ENCODE peak calls at places on chromosomes 11 and 22, in four cellular contexts. Y is ureter, N is EL, P is C1 segment of cervical spinal cord. J is an unnamed sample.

GRCh38 chr11:2095198-2095520 is 44.0 kb downstream of the IGF2 start:
- DNase-seq in Y (no peak), N (no peak), P (no peak), J (no peak)

GRCh38 chr11:65429069-65429681 is 6.6 kb downstream of the NEAT1 start:
- DNase-seq in Y (no peak), N (peak), P (no peak), J (peak)

GRCh38 chr22:37021710-37022482 is 2.4 kb downstream of the MPST start:
- DNase-seq in Y (no peak), N (peak), P (no peak), J (no peak)

GRCh38 chr22:23796461-23796860 is 9.7 kb downstream of the SMARCB1 start:
- DNase-seq in Y (no peak), N (no peak), P (no peak), J (no peak)

GRCh38 chr22:44567846-44568493 is 69.9 kb upstream of the RTL6 start:
- DNase-seq in Y (peak), N (peak), P (no peak), J (no peak)

GRCh38 chr11:20337526-20338154 is 25.9 kb upstream of the HTATIP2 start:
- DNase-seq in Y (no peak), N (peak), P (no peak), J (no peak)

GRCh38 chr22:50622723-50623327 is 5.1 kb downstream of the ARSA start:
- DNase-seq in Y (no peak), N (no peak), P (no peak), J (no peak)

GRCh38 chr11:35030716-35031213 is 108.2 kb upstream of the CD44 start:
- DNase-seq in Y (no peak), N (peak), P (no peak), J (peak)

GRCh38 chr11:1028291-1028540 is 8.3 kb downstream of the MUC6 start:
- DNase-seq in Y (no peak), N (no peak), P (no peak), J (no peak)

GRCh38 chr11:64419818-64420485 is 61.0 kb downstream of the RPS6KA4 start:
- DNase-seq in Y (no peak), N (peak), P (no peak), J (no peak)

GRCh38 chr22:36379593-36380361 is 8.0 kb downstream of the MYH9 start:
- DNase-seq in Y (no peak), N (peak), P (no peak), J (no peak)

GRCh38 chr11:71188886-71189767 is 63.2 kb downstream of the SHANK2 start:
- DNase-seq in Y (no peak), N (no peak), P (no peak), J (no peak)

GRCh38 chr11:129225190-129225589 is 33.1 kb upstream of the ARHGAP32 start:
- DNase-seq in Y (no peak), N (peak), P (no peak), J (peak)

GRCh38 chr11:8564526-8564925 is 29.5 kb downstream of the STK33 start:
- DNase-seq in Y (no peak), N (no peak), P (no peak), J (no peak)

GRCh38 chr22:32053165-32053755 is 10.2 kb downstream of the SLC5A1 start:
- DNase-seq in Y (no peak), N (no peak), P (no peak), J (no peak)

GRCh38 chr11:108654994-108655631 is 9.8 kb upstream of the DDX10 start:
- DNase-seq in Y (no peak), N (peak), P (no peak), J (peak)

GRCh38 chr22:44557064-44557748 is 59.2 kb upstream of the RTL6 start:
- DNase-seq in Y (no peak), N (no peak), P (no peak), J (no peak)

GRCh38 chr11:18731949-18732821 is 6.2 kb upstream of the IGSF22 start:
- DNase-seq in Y (peak), N (peak), P (peak), J (no peak)

GRCh38 chr11:64359712-64360402 is 895 bp downstream of the RPS6KA4 start:
- DNase-seq in Y (no peak), N (no peak), P (no peak), J (no peak)

GRCh38 chr11:447923-448731 is 2.0 kb upstream of the PTDSS2 start:
- DNase-seq in Y (peak), N (peak), P (peak), J (peak)

GRCh38 chr11:35617687-35618496 is at the start of gene FJX1:
- DNase-seq in Y (no peak), N (peak), P (peak), J (peak)

J was measured in NCI-H226.